ENCODE peak calls at places on chromosomes 11 and 22, in ten cellular contexts. One of them, this sample, is unnamed.

GRCh38 chr11:5394091-5394490 is 10.5 kb downstream of the OR51M1 start:
- DNase-seq in effector memory CD8-positive, alpha-beta T cell: no peak
- DNase-seq in HFF-Myc: no peak
- DNase-seq in GF-D8: no peak
- DNase-seq in stimulated activated CD4-positive, alpha-beta T cell treated with anti-CD3 and anti-CD28 coated beads, TNF-alpha, amount 100 ng/mL, for 4 hours: no peak
- DNase-seq in NCI-H2029: no peak
- DNase-seq in neuronal stem cell: no peak
- DNase-seq in dermis blood vessel endothelial cell: no peak
- DNase-seq in G401: no peak
- DNase-seq in kidney: no peak
- DNase-seq in this sample: no peak

GRCh38 chr11:70423523-70424505 is 25.5 kb downstream of the CTTN start:
- DNase-seq in NCI-H2029: no peak
- DNase-seq in dermis blood vessel endothelial cell: peak
- DNase-seq in effector memory CD8-positive, alpha-beta T cell: peak
- DNase-seq in HFF-Myc: peak
- DNase-seq in stimulated activated CD4-positive, alpha-beta T cell treated with anti-CD3 and anti-CD28 coated beads, TNF-alpha, amount 100 ng/mL, for 4 hours: no peak
- DNase-seq in G401: no peak
- DNase-seq in GF-D8: peak
- DNase-seq in kidney: peak
- DNase-seq in neuronal stem cell: no peak
- DNase-seq in this sample: no peak

GRCh38 chr11:76577199-76577920 is 93.2 kb downstream of the LRRC32 start:
- DNase-seq in kidney: peak
- DNase-seq in effector memory CD8-positive, alpha-beta T cell: no peak
- DNase-seq in neuronal stem cell: no peak
- DNase-seq in stimulated activated CD4-positive, alpha-beta T cell treated with anti-CD3 and anti-CD28 coated beads, TNF-alpha, amount 100 ng/mL, for 4 hours: no peak
- DNase-seq in GF-D8: no peak
- DNase-seq in G401: no peak
- DNase-seq in NCI-H2029: no peak
- DNase-seq in HFF-Myc: no peak
- DNase-seq in dermis blood vessel endothelial cell: peak
- DNase-seq in this sample: peak

GRCh38 chr11:118260353-118260752 is 3.7 kb downstream of the MPZL2 start:
- DNase-seq in G401: no peak
- DNase-seq in HFF-Myc: no peak
- DNase-seq in kidney: no peak
- DNase-seq in NCI-H2029: no peak
- DNase-seq in stimulated activated CD4-positive, alpha-beta T cell treated with anti-CD3 and anti-CD28 coated beads, TNF-alpha, amount 100 ng/mL, for 4 hours: no peak
- DNase-seq in GF-D8: no peak
- DNase-seq in dermis blood vessel endothelial cell: no peak
- DNase-seq in neuronal stem cell: no peak
- DNase-seq in effector memory CD8-positive, alpha-beta T cell: no peak
- DNase-seq in this sample: no peak

GRCh38 chr11:105910095-105910715 is 111.8 kb downstream of the MSANTD4 start:
- DNase-seq in stimulated activated CD4-positive, alpha-beta T cell treated with anti-CD3 and anti-CD28 coated beads, TNF-alpha, amount 100 ng/mL, for 4 hours: no peak
- DNase-seq in G401: no peak
- DNase-seq in kidney: no peak
- DNase-seq in GF-D8: no peak
- DNase-seq in dermis blood vessel endothelial cell: no peak
- DNase-seq in NCI-H2029: peak
- DNase-seq in effector memory CD8-positive, alpha-beta T cell: no peak
- DNase-seq in HFF-Myc: no peak
- DNase-seq in neuronal stem cell: no peak
- DNase-seq in this sample: no peak

GRCh38 chr22:29907753-29908515 is 25.0 kb downstream of the MTMR3 start:
- DNase-seq in stimulated activated CD4-positive, alpha-beta T cell treated with anti-CD3 and anti-CD28 coated beads, TNF-alpha, amount 100 ng/mL, for 4 hours: no peak
- DNase-seq in HFF-Myc: peak
- DNase-seq in NCI-H2029: peak
- DNase-seq in G401: peak
- DNase-seq in GF-D8: peak
- DNase-seq in kidney: no peak
- DNase-seq in neuronal stem cell: no peak
- DNase-seq in dermis blood vessel endothelial cell: peak
- DNase-seq in effector memory CD8-positive, alpha-beta T cell: no peak
- DNase-seq in this sample: peak

GRCh38 chr11:32388871-32389770 is 46.2 kb downstream of the WT1 start:
- DNase-seq in neuronal stem cell: no peak
- DNase-seq in kidney: no peak
- DNase-seq in stimulated activated CD4-positive, alpha-beta T cell treated with anti-CD3 and anti-CD28 coated beads, TNF-alpha, amount 100 ng/mL, for 4 hours: no peak
- DNase-seq in effector memory CD8-positive, alpha-beta T cell: no peak
- DNase-seq in GF-D8: no peak
- DNase-seq in G401: no peak
- DNase-seq in HFF-Myc: no peak
- DNase-seq in NCI-H2029: no peak
- DNase-seq in dermis blood vessel endothelial cell: no peak
- DNase-seq in this sample: no peak

GRCh38 chr22:25569983-25570382 is 5.5 kb downstream of the GRK3 start:
- DNase-seq in kidney: no peak
- DNase-seq in effector memory CD8-positive, alpha-beta T cell: no peak
- DNase-seq in HFF-Myc: no peak
- DNase-seq in GF-D8: peak
- DNase-seq in NCI-H2029: no peak
- DNase-seq in stimulated activated CD4-positive, alpha-beta T cell treated with anti-CD3 and anti-CD28 coated beads, TNF-alpha, amount 100 ng/mL, for 4 hours: no peak
- DNase-seq in neuronal stem cell: no peak
- DNase-seq in dermis blood vessel endothelial cell: no peak
- DNase-seq in G401: no peak
- DNase-seq in this sample: peak

GRCh38 chr11:598005-598680 is 17.6 kb downstream of the IRF7 start:
- DNase-seq in G401: no peak
- DNase-seq in stimulated activated CD4-positive, alpha-beta T cell treated with anti-CD3 and anti-CD28 coated beads, TNF-alpha, amount 100 ng/mL, for 4 hours: no peak
- DNase-seq in GF-D8: no peak
- DNase-seq in neuronal stem cell: no peak
- DNase-seq in effector memory CD8-positive, alpha-beta T cell: no peak
- DNase-seq in dermis blood vessel endothelial cell: no peak
- DNase-seq in NCI-H2029: no peak
- DNase-seq in kidney: no peak
- DNase-seq in HFF-Myc: no peak
- DNase-seq in this sample: no peak